ENCODE peak calls at places on chromosomes 7 and 10, in seven cellular contexts. H is left lung, P is epithelial cell of esophagus, O is upper lobe of right lung, U is suprapubic skin, Z is WTC11, R is RWPE1. E is an unnamed sample.
A peak's percentile ranks its signal among the peaks of the same experiment; 100 is the strongest.

GRCh38 chr10:126421745-126422144 is 33.5 kb upstream of the ADAM12 start:
- DNase-seq in Z (no peak), P (peak; percentile 68), O (no peak), R (no peak), H (no peak), U (no peak), E (no peak)

GRCh38 chr7:109868215-109868614 is 1222.7 kb upstream of the LRRN3 start:
- DNase-seq in R (no peak), Z (no peak), O (no peak), H (no peak), U (no peak), P (no peak), E (no peak)

GRCh38 chr10:101065479-101066145 is 3.8 kb downstream of the KAZALD1 start:
- DNase-seq in R (no peak), O (no peak), H (no peak), P (no peak), U (no peak), Z (no peak), E (no peak)

GRCh38 chr10:93580824-93581223 is 14.4 kb downstream of the FFAR4 start:
- DNase-seq in Z (peak; percentile 31), U (no peak), O (no peak), P (no peak), H (no peak), R (no peak), E (no peak)

GRCh38 chr10:84140036-84140379 is 699 bp downstream of the GHITM start:
- DNase-seq in Z (no peak), R (no peak), U (no peak), O (no peak), P (peak; percentile 12), H (no peak), E (peak; percentile 46)

GRCh38 chr7:44914992-44915607 is 29.8 kb upstream of the PURB start:
- DNase-seq in P (no peak), R (no peak), Z (no peak), U (no peak), H (no peak), O (no peak), E (peak; percentile 71)

GRCh38 chr10:130358981-130359650 is 222.9 kb downstream of the GLRX3 start:
- DNase-seq in O (no peak), U (no peak), R (no peak), Z (no peak), H (no peak), P (no peak), E (no peak)

GRCh38 chr10:86759073-86759672 is 2.8 kb downstream of the BMPR1A start:
- DNase-seq in Z (no peak), O (no peak), P (no peak), H (no peak), U (no peak), R (no peak), E (no peak)

GRCh38 chr7:44223362-44224114 is 22.8 kb downstream of the YKT6 start:
- DNase-seq in O (peak; percentile 55), U (no peak), H (peak; percentile 37), R (no peak), P (no peak), Z (no peak), E (no peak)

GRCh38 chr10:97861351-97861750 is 11.7 kb downstream of the GOLGA7B start:
- DNase-seq in O (no peak), Z (no peak), H (no peak), U (no peak), R (peak; percentile 88), P (peak; percentile 85), E (peak; percentile 33)

GRCh38 chr7:158239290-158239981 is 348.2 kb downstream of the PTPRN2 start:
- DNase-seq in Z (no peak), R (no peak), O (peak; percentile 40), H (peak; percentile 58), U (no peak), P (no peak), E (no peak)

GRCh38 chr7:13911920-13912319 is 77.5 kb downstream of the ETV1 start:
- DNase-seq in H (no peak), P (no peak), U (no peak), O (no peak), R (no peak), Z (no peak), E (no peak)

GRCh38 chr7:140924019-140924820 is 509 bp downstream of the BRAF start:
- DNase-seq in U (peak; percentile 82), H (peak; percentile 95), O (peak; percentile 91), R (peak; percentile 36), Z (peak; percentile 81), P (peak; percentile 59), E (peak; percentile 75)

GRCh38 chr7:149248777-149249176 is 9.3 kb downstream of the ZNF212 start:
- DNase-seq in H (no peak), O (no peak), P (no peak), U (no peak), R (no peak), Z (no peak), E (no peak)
- TF ChIP-seq CTCF in H (no peak), O (no peak), P (no peak), U (no peak), R (no peak), Z (no peak), E (no peak)

DNA sequence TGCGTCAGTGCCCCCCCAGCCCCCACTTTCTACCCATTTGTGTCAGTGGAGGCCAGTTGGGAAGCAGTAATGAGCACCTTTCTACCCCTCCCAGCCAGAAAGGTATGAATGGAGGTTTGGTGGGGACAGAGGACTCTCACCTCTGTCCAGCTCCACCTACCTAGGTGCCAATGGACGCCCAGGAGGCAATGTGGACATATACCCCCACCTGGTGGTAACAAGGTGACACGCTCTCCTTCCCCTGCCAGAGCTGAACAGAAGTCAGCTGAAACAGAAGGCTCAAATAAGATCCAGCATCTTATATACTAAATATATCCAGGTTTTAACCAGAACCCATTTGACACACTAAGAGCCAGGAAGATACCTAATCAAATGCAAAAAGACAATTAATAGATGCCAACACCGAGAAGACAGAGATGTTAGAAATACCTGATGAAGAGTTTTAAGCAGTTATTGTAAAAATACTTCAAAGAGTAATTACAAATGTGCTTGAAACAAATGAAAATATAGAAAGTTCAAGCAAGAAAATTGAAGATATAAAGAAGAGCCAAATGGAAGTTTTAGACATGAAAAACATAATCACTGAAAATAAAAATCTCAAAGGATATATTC is 18.4 kb upstream of the SORCS3 start:
- DNase-seq in O (no peak), H (no peak), R (peak; percentile 78), U (no peak), P (peak; percentile 71), Z (peak; percentile 68), E (no peak)
- TF ChIP-seq CTCF in O (no peak), H (no peak), R (peak; percentile 38), U (peak; percentile 27), P (peak; percentile 89), Z (peak; percentile 56), E (no peak)

GRCh38 chr10:14971867-14972448 is 12.8 kb downstream of the MEIG1 start:
- DNase-seq in R (no peak), P (peak; percentile 7), U (no peak), Z (peak; percentile 61), H (no peak), O (no peak), E (no peak)

GRCh38 chr10:14975672-14976273 is 16.6 kb downstream of the MEIG1 start:
- DNase-seq in R (no peak), O (no peak), U (no peak), P (no peak), Z (no peak), H (no peak), E (no peak)
- TF ChIP-seq CTCF in R (peak; percentile 15), O (no peak), U (no peak), P (no peak), Z (no peak), H (no peak), E (no peak)

DNA sequence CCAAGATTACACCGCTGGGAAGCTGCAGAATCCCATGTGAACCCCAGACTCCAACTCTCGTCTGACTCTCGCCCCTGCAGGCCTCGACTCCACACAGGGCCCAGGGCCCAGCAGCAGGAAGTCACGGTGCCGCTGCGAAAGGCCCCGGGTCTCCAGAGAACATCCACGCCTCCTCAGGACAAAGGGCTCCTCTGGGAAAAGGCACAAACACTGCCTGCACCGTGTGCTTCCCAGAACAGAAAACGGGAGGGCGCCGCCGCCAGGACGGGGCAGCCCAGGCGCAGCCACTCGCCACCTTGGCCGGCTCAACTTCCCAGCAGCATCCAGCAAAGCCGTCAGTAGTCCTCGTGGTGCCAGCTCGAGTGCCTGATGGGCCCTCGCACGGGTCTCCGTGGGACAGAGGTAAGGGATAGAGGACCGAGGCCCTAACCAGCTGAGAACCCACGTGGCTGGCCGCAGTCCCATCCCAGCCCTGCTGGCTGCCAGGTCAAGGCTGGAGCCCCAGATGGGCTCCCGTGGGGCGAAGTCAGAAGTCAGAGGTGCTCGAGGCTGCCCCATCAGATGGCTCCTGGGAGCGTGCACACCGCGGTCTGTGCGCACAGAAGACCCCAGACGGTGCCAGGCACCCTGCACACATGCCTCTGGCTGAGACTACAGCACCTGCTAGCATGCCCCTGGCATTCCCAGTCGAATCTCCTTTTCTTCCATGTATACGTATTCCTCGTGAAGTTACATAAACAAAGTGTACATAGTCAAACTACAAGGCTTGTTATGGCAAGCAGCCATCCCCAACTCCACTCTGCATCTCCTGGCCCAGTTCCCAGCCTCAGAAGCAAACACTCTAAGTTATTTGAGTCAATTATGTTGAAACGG is 60.2 kb downstream of the MAD1L1 start:
- DNase-seq in O (peak; percentile 77), Z (no peak), H (no peak), P (peak; percentile 87), U (no peak), R (peak; percentile 77), E (no peak)
- TF ChIP-seq CTCF in O (no peak), Z (no peak), H (no peak), P (no peak), U (no peak), R (no peak), E (no peak)